ENCODE peak calls at places on chromosomes 3 and 15, in eight cellular contexts. One of them, this sample, is unnamed.

GRCh38 chr15:62791694-62792093 is 250.9 kb upstream of the TPM1 start:
- DNase-seq in colonic mucosa: no peak
- DNase-seq in H1: no peak
- DNase-seq in heart left ventricle: no peak
- DNase-seq in neural progenitor cell: no peak
- DNase-seq in suprapubic skin: no peak
- DNase-seq in body of pancreas: peak
- DNase-seq in left ventricle myocardium inferior: no peak
- DNase-seq in this sample: no peak

GRCh38 chr3:170471149-170471548 is 52.5 kb downstream of the CLDN11 start:
- DNase-seq in H1: no peak
- DNase-seq in colonic mucosa: no peak
- DNase-seq in neural progenitor cell: no peak
- DNase-seq in heart left ventricle: no peak
- DNase-seq in suprapubic skin: no peak
- DNase-seq in left ventricle myocardium inferior: no peak
- DNase-seq in body of pancreas: no peak
- DNase-seq in this sample: no peak

GRCh38 chr3:168531116-168531515 is 435.4 kb upstream of the GOLIM4 start:
- DNase-seq in neural progenitor cell: peak
- DNase-seq in H1: no peak
- DNase-seq in body of pancreas: no peak
- DNase-seq in colonic mucosa: no peak
- DNase-seq in suprapubic skin: no peak
- DNase-seq in heart left ventricle: no peak
- DNase-seq in left ventricle myocardium inferior: no peak
- DNase-seq in this sample: no peak

GRCh38 chr3:126811530-126811929 is 107.5 kb downstream of the CHCHD6 start:
- DNase-seq in heart left ventricle: no peak
- DNase-seq in H1: no peak
- DNase-seq in body of pancreas: no peak
- DNase-seq in left ventricle myocardium inferior: no peak
- DNase-seq in suprapubic skin: no peak
- DNase-seq in neural progenitor cell: no peak
- DNase-seq in colonic mucosa: no peak
- DNase-seq in this sample: no peak

GRCh38 chr3:72379500-72380187 is 468.6 kb downstream of the SHQ1 start:
- DNase-seq in suprapubic skin: no peak
- DNase-seq in colonic mucosa: no peak
- DNase-seq in H1: no peak
- DNase-seq in body of pancreas: no peak
- DNase-seq in left ventricle myocardium inferior: no peak
- DNase-seq in heart left ventricle: no peak
- DNase-seq in neural progenitor cell: peak
- DNase-seq in this sample: no peak

GRCh38 chr15:101028772-101029438 is 109.7 kb downstream of the LRRK1 start:
- DNase-seq in left ventricle myocardium inferior: no peak
- DNase-seq in heart left ventricle: no peak
- DNase-seq in body of pancreas: no peak
- DNase-seq in suprapubic skin: peak
- DNase-seq in H1: no peak
- DNase-seq in neural progenitor cell: no peak
- DNase-seq in colonic mucosa: peak
- DNase-seq in this sample: no peak

GRCh38 chr15:69903476-69904295 is 194.0 kb downstream of the TLE3 start:
- DNase-seq in suprapubic skin: no peak
- DNase-seq in neural progenitor cell: no peak
- DNase-seq in body of pancreas: no peak
- DNase-seq in colonic mucosa: no peak
- DNase-seq in left ventricle myocardium inferior: no peak
- DNase-seq in heart left ventricle: no peak
- DNase-seq in H1: no peak
- DNase-seq in this sample: no peak

GRCh38 chr3:140359198-140359995 is 318.5 kb upstream of the TRIM42 start:
- DNase-seq in suprapubic skin: no peak
- DNase-seq in neural progenitor cell: no peak
- DNase-seq in left ventricle myocardium inferior: no peak
- DNase-seq in colonic mucosa: no peak
- DNase-seq in body of pancreas: no peak
- DNase-seq in heart left ventricle: no peak
- DNase-seq in H1: no peak
- DNase-seq in this sample: no peak

GRCh38 chr3:185825639-185826481 is 1.0 kb upstream of the IGF2BP2 start:
- DNase-seq in suprapubic skin: peak
- DNase-seq in H1: no peak
- DNase-seq in heart left ventricle: peak
- DNase-seq in neural progenitor cell: peak
- DNase-seq in left ventricle myocardium inferior: peak
- DNase-seq in body of pancreas: peak
- DNase-seq in colonic mucosa: peak
- DNase-seq in this sample: peak

GRCh38 chr3:126102530-126102951 is 18.6 kb upstream of the SLC41A3 start:
- DNase-seq in H1: no peak
- DNase-seq in body of pancreas: no peak
- DNase-seq in left ventricle myocardium inferior: no peak
- DNase-seq in colonic mucosa: peak
- DNase-seq in neural progenitor cell: no peak
- DNase-seq in heart left ventricle: no peak
- DNase-seq in suprapubic skin: no peak
- DNase-seq in this sample: no peak

GRCh38 chr15:87736921-87737389 is 519.6 kb downstream of the NTRK3 start:
- DNase-seq in neural progenitor cell: no peak
- DNase-seq in H1: no peak
- DNase-seq in colonic mucosa: no peak
- DNase-seq in suprapubic skin: no peak
- DNase-seq in left ventricle myocardium inferior: no peak
- DNase-seq in heart left ventricle: no peak
- DNase-seq in body of pancreas: no peak
- DNase-seq in this sample: no peak

GRCh38 chr3:69422751-69423150 is 36.9 kb upstream of the FRMD4B start:
- DNase-seq in H1: no peak
- DNase-seq in colonic mucosa: no peak
- DNase-seq in neural progenitor cell: no peak
- DNase-seq in heart left ventricle: no peak
- DNase-seq in suprapubic skin: no peak
- DNase-seq in left ventricle myocardium inferior: no peak
- DNase-seq in body of pancreas: no peak
- DNase-seq in this sample: peak

GRCh38 chr15:63323798-63324651 is 46.6 kb downstream of the APH1B start:
- DNase-seq in H1: no peak
- DNase-seq in left ventricle myocardium inferior: no peak
- DNase-seq in colonic mucosa: no peak
- DNase-seq in body of pancreas: no peak
- DNase-seq in suprapubic skin: no peak
- DNase-seq in heart left ventricle: no peak
- DNase-seq in neural progenitor cell: no peak
- DNase-seq in this sample: no peak

GRCh38 chr3:120908803-120909601 is 997 bp downstream of the STXBP5L start:
- DNase-seq in H1: peak
- DNase-seq in suprapubic skin: no peak
- DNase-seq in neural progenitor cell: no peak
- DNase-seq in heart left ventricle: no peak
- DNase-seq in left ventricle myocardium inferior: no peak
- DNase-seq in colonic mucosa: no peak
- DNase-seq in body of pancreas: peak
- DNase-seq in this sample: no peak

GRCh38 chr3:62622553-62623174 is 249.3 kb upstream of the FEZF2 start:
- DNase-seq in heart left ventricle: no peak
- DNase-seq in neural progenitor cell: peak
- DNase-seq in body of pancreas: peak
- DNase-seq in left ventricle myocardium inferior: no peak
- DNase-seq in H1: no peak
- DNase-seq in colonic mucosa: peak
- DNase-seq in suprapubic skin: no peak
- DNase-seq in this sample: peak

GRCh38 chr3:12828751-12829150 is 12.6 kb downstream of the RPL32 start:
- DNase-seq in neural progenitor cell: no peak
- DNase-seq in body of pancreas: no peak
- DNase-seq in heart left ventricle: no peak
- DNase-seq in left ventricle myocardium inferior: no peak
- DNase-seq in colonic mucosa: no peak
- DNase-seq in suprapubic skin: no peak
- DNase-seq in H1: no peak
- DNase-seq in this sample: no peak

GRCh38 chr15:35871282-35871681 is 325.3 kb upstream of the DPH6 start:
- DNase-seq in neural progenitor cell: no peak
- DNase-seq in colonic mucosa: no peak
- DNase-seq in body of pancreas: no peak
- DNase-seq in heart left ventricle: no peak
- DNase-seq in suprapubic skin: no peak
- DNase-seq in H1: no peak
- DNase-seq in left ventricle myocardium inferior: no peak
- DNase-seq in this sample: peak

GRCh38 chr15:77384589-77385359 is 35.1 kb downstream of the PEAK1 start:
- DNase-seq in H1: no peak
- DNase-seq in neural progenitor cell: no peak
- DNase-seq in left ventricle myocardium inferior: no peak
- DNase-seq in body of pancreas: no peak
- DNase-seq in colonic mucosa: no peak
- DNase-seq in heart left ventricle: no peak
- DNase-seq in suprapubic skin: no peak
- DNase-seq in this sample: no peak

DNA sequence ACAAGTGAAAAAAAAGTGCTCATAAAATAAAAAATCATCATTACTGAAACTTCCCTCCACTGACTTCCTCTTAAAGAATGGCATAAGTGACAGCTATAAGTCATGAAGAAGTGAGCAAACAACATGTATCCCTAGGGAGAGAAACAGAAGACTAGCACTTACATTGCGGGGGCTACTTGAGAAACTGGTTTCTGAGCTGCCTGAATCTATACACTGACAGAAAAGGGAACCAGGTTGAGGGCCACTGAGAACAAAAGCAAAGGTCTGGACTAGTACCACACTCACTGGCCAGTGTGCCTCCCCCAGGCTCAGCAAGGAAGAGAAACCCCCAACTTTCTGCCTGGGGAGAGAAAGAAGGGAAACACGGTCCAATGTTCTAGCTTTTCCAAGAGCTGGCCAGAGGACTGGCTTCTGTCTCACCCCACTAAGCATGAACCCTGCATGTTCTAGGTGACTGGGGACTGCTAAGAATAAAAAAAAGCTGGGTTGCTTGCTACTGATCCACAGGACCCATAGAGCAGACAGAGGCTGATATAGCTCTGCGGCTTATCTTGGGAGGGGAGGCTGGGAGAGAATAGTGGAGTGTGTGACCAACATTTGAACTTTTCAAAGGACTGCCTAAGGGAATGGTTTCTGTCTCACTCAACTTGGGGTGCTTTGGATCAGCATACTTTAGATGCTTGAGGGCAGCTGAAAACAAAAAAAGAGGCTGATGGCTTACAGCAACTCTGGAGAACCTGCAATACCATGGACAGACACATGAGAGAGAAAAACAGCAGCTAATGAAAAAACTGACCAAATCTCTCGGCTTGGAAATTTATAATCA is 8.1 kb downstream of the RAD18 start:
- DNase-seq in colonic mucosa: no peak
- DNase-seq in neural progenitor cell: peak
- DNase-seq in H1: no peak
- DNase-seq in suprapubic skin: no peak
- DNase-seq in body of pancreas: no peak
- DNase-seq in heart left ventricle: no peak
- DNase-seq in left ventricle myocardium inferior: no peak
- DNase-seq in this sample: no peak
- TF ChIP-seq CTCF in colonic mucosa: no peak
- TF ChIP-seq CTCF in neural progenitor cell: peak
- TF ChIP-seq CTCF in H1: no peak
- TF ChIP-seq CTCF in suprapubic skin: no peak
- TF ChIP-seq CTCF in body of pancreas: no peak
- TF ChIP-seq CTCF in heart left ventricle: no peak
- TF ChIP-seq CTCF in left ventricle myocardium inferior: peak
- TF ChIP-seq CTCF in this sample: no peak

GRCh38 chr3:58628823-58629562 is 37.6 kb downstream of the FAM3D start:
- DNase-seq in body of pancreas: peak
- DNase-seq in colonic mucosa: peak
- DNase-seq in suprapubic skin: no peak
- DNase-seq in left ventricle myocardium inferior: no peak
- DNase-seq in H1: no peak
- DNase-seq in neural progenitor cell: no peak
- DNase-seq in heart left ventricle: peak
- DNase-seq in this sample: no peak
- H3K27ac ChIP-seq in body of pancreas: peak
- H3K27ac ChIP-seq in colonic mucosa: peak
- H3K27ac ChIP-seq in suprapubic skin: peak
- H3K27ac ChIP-seq in left ventricle myocardium inferior: peak
- H3K27ac ChIP-seq in H1: no peak
- H3K27ac ChIP-seq in neural progenitor cell: no peak
- H3K27ac ChIP-seq in heart left ventricle: peak
- H3K27ac ChIP-seq in this sample: peak

DNA sequence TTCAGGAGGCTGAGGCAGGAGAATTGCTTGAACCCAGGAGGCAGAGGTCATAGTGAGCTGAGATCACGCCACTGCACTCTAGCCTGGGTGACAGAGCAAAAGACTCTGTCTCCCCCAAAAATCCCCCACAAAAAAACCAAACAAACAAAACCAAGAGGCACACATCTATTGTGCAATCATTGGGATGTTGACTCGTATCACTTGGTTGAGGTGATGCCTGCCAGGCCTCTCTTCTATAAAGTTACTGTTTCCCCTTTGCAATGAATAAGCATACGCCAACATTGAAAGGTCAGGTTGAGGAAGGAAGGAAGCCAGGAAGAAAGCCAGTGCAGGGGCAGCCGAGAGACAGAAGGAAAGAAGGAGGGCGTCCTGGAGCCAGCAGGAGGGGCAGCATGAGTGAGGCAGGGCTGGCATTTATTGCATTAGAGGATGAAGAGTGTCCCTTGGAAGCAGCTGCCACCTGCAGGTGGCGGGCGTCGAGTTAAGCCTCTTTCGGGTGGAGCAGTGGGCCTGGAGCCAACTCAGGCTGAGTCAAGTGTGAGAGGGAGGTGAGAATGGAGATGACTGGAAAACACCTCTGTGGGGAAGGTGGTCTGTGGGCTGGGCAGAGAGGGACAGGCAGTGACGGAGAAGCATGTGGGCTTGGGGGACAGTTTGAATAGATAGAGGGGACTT is 8.3 kb upstream of the CSPG4 start:
- DNase-seq in H1: no peak
- DNase-seq in neural progenitor cell: peak
- DNase-seq in left ventricle myocardium inferior: no peak
- DNase-seq in heart left ventricle: no peak
- DNase-seq in body of pancreas: peak
- DNase-seq in suprapubic skin: peak
- DNase-seq in colonic mucosa: peak
- DNase-seq in this sample: peak
- TF ChIP-seq CTCF in H1: peak
- TF ChIP-seq CTCF in neural progenitor cell: peak
- TF ChIP-seq CTCF in left ventricle myocardium inferior: peak
- TF ChIP-seq CTCF in heart left ventricle: no peak
- TF ChIP-seq CTCF in body of pancreas: peak
- TF ChIP-seq CTCF in suprapubic skin: peak
- TF ChIP-seq CTCF in colonic mucosa: peak
- TF ChIP-seq CTCF in this sample: peak

DNA sequence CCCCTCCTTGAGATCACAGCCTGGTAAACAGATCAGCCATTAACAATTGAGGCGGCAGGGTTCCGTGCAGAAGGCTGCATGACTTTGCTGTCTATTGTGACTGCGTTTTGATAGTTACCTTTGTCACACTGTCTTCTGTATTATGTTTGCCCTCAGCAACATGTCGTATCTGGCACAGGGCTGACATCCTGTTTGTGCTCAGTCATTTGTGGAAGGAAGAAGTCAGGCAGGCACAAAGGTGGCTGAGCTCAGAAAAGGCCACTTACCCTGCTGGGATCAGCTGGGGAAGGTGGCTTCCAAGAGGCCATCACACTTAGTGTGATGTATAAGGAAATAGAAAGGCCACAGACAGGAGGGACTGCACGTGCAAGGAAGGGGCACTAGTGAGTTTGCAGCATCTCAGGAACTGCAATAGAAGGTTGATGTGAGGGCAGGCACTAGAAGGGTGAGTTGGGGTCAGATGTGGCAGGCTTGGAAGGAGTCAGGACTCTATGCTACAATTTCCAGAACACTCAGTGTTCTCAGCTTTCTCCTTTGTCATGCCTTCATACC is 13.4 kb downstream of the PML start:
- DNase-seq in colonic mucosa: no peak
- DNase-seq in H1: no peak
- DNase-seq in neural progenitor cell: no peak
- DNase-seq in heart left ventricle: no peak
- DNase-seq in body of pancreas: no peak
- DNase-seq in suprapubic skin: no peak
- DNase-seq in left ventricle myocardium inferior: no peak
- DNase-seq in this sample: no peak
- H3K27ac ChIP-seq in colonic mucosa: no peak
- H3K27ac ChIP-seq in H1: no peak
- H3K27ac ChIP-seq in neural progenitor cell: no peak
- H3K27ac ChIP-seq in heart left ventricle: peak
- H3K27ac ChIP-seq in body of pancreas: no peak
- H3K27ac ChIP-seq in suprapubic skin: peak
- H3K27ac ChIP-seq in left ventricle myocardium inferior: peak
- H3K27ac ChIP-seq in this sample: no peak